ENCODE peak calls at places on chromosome 4, in eight cellular contexts. N is D341Med, A is neural crest cell, U is aorta, K is testis, L is coronary artery, I is dorsolateral prefrontal cortex, R is nephron progenitor cell. Q is an unnamed sample.

GRCh38 chr4:1961563-1961962 is 47.2 kb downstream of the NELFA start:
- DNase-seq in N (no peak), A (no peak), U (no peak), K (no peak), L (no peak), I (no peak), R (no peak), Q (no peak)

GRCh38 chr4:148653681-148654080 is 211.5 kb upstream of the NR3C2 start:
- DNase-seq in N (no peak), A (no peak), U (no peak), K (no peak), L (no peak), I (no peak), R (no peak), Q (no peak)

GRCh38 chr4:128974203-128974602 is 119.1 kb downstream of the SCLT1 start:
- DNase-seq in N (no peak), A (no peak), U (no peak), K (no peak), L (no peak), I (peak; percentile 3), R (no peak), Q (no peak)

GRCh38 chr4:10109995-10110670 is 6.5 kb downstream of the WDR1 start:
- DNase-seq in N (no peak), A (no peak), U (no peak), K (no peak), L (no peak), I (no peak), R (no peak), Q (no peak)

GRCh38 chr4:119020158-119020557 is 115.5 kb upstream of the MYOZ2 start:
- DNase-seq in N (no peak), A (no peak), U (no peak), K (no peak), L (no peak), I (no peak), R (no peak), Q (no peak)

GRCh38 chr4:73870778-73871177 is 1.6 kb downstream of the CXCL1 start:
- DNase-seq in N (no peak), A (no peak), U (no peak), K (no peak), L (no peak), I (no peak), R (no peak), Q (no peak)

GRCh38 chr4:1239141-1239948 is 9.6 kb downstream of the CTBP1 start:
- DNase-seq in N (peak; percentile 33), A (no peak), U (no peak), K (no peak), L (peak; percentile 71), I (no peak), R (no peak), Q (no peak)

GRCh38 chr4:41882622-41883347 is 52.4 kb upstream of the TMEM33 start:
- DNase-seq in N (peak; percentile 93), A (peak; percentile 59), U (no peak), K (peak; percentile 72), L (no peak), I (peak; percentile 49), R (peak; percentile 70), Q (peak; percentile 40)

GRCh38 chr4:101288365-101289145 is 58.8 kb downstream of the PPP3CA start:
- DNase-seq in N (no peak), A (no peak), U (no peak), K (no peak), L (no peak), I (no peak), R (peak; percentile 3), Q (no peak)

GRCh38 chr4:19936471-19936870 is 315.2 kb upstream of the SLIT2 start:
- DNase-seq in N (no peak), A (no peak), U (no peak), K (no peak), L (no peak), I (no peak), R (no peak), Q (no peak)

GRCh38 chr4:107791902-107792301 is 32.8 kb upstream of the SGMS2 start:
- DNase-seq in N (no peak), A (no peak), U (no peak), K (no peak), L (no peak), I (no peak), R (no peak), Q (no peak)

GRCh38 chr4:64271601-64272081 is 137.6 kb downstream of the TECRL start:
- DNase-seq in N (no peak), A (no peak), U (no peak), K (peak; percentile 26), L (no peak), I (no peak), R (no peak), Q (no peak)

GRCh38 chr4:6421397-6421796 is 51.0 kb downstream of the PPP2R2C start:
- DNase-seq in N (no peak), A (no peak), U (no peak), K (peak; percentile 37), L (no peak), I (no peak), R (no peak), Q (no peak)

GRCh38 chr4:152419809-152420208 is 116.1 kb downstream of the FBXW7 start:
- DNase-seq in N (no peak), A (no peak), U (no peak), K (no peak), L (no peak), I (no peak), R (no peak), Q (no peak)

GRCh38 chr4:8534129-8534528 is 46.1 kb upstream of the GPR78 start:
- DNase-seq in N (no peak), A (no peak), U (no peak), K (no peak), L (no peak), I (no peak), R (no peak), Q (peak; percentile 2)

GRCh38 chr4:151674804-151675290 is 86.0 kb downstream of the GATB start:
- DNase-seq in N (no peak), A (peak; percentile 9), U (peak; percentile 71), K (peak; percentile 69), L (no peak), I (peak; percentile 80), R (peak; percentile 65), Q (no peak)

GRCh38 chr4:76691767-76692689 is 205.9 kb downstream of the SOWAHB start:
- DNase-seq in N (no peak), A (no peak), U (no peak), K (no peak), L (no peak), I (no peak), R (no peak), Q (no peak)

GRCh38 chr4:38078590-38079381 is 118.6 kb downstream of the PTTG2 start:
- DNase-seq in N (no peak), A (no peak), U (no peak), K (no peak), L (no peak), I (no peak), R (no peak), Q (no peak)